ENCODE peak calls at places on chromosomes 16 and 17, in eight cellular contexts. P is AG04450, K is B cell, B is foreskin fibroblast, V is progenitor cell of endocrine pancreas, F is mesothelial cell of epicardium, L is testis, Q is fibroblast of lung. T is an unnamed sample.

GRCh38 chr17:28843810-28844137 is 1.2 kb upstream of the FAM222B start:
- DNase-seq in B (no peak), Q (no peak), F (no peak), V (no peak), K (no peak), P (no peak), L (no peak), T (no peak)

GRCh38 chr16:6206080-6206479 is 1108.5 kb upstream of the EEF2KMT start:
- DNase-seq in K (no peak), Q (no peak), B (no peak), P (no peak), L (no peak), F (no peak), V (no peak), T (no peak)

GRCh38 chr16:28313587-28313986 is 21.3 kb downstream of the SBK1 start:
- DNase-seq in K (no peak), V (no peak), P (no peak), B (no peak), F (no peak), Q (no peak), L (no peak), T (no peak)

GRCh38 chr16:56237451-56237930 is 46.2 kb downstream of the GNAO1 start:
- DNase-seq in F (no peak), B (no peak), V (no peak), Q (peak), P (no peak), K (no peak), L (peak), T (no peak)

GRCh38 chr17:71118039-71118438 is 948.7 kb downstream of the KCNJ2 start:
- DNase-seq in L (no peak), K (no peak), Q (peak), F (no peak), V (no peak), B (peak), P (no peak), T (peak)

GRCh38 chr17:31571124-31571892 is 179.8 kb downstream of the RAB11FIP4 start:
- DNase-seq in B (peak), Q (peak), L (peak), V (no peak), K (no peak), F (no peak), P (peak), T (peak)

GRCh38 chr17:36867716-36868115 is 69.6 kb upstream of the LHX1 start:
- DNase-seq in V (no peak), P (no peak), L (no peak), B (no peak), K (no peak), Q (no peak), F (no peak), T (no peak)

GRCh38 chr16:8474576-8474975 is 115.7 kb downstream of the TMEM114 start:
- DNase-seq in K (no peak), Q (no peak), P (no peak), V (peak), F (no peak), L (no peak), B (no peak), T (no peak)

GRCh38 chr17:45895969-45896793 is 1.8 kb downstream of the MAPT start:
- DNase-seq in L (no peak), K (no peak), Q (no peak), F (no peak), B (no peak), V (no peak), P (no peak), T (peak)

GRCh38 chr16:26569793-26570192 is 496.9 kb upstream of the C16orf82 start:
- DNase-seq in F (no peak), Q (no peak), K (peak), L (peak), P (no peak), V (no peak), B (no peak), T (peak)

GRCh38 chr17:77264617-77265230 is 124.0 kb downstream of the SEC14L1 start:
- DNase-seq in V (no peak), B (no peak), L (no peak), Q (no peak), P (no peak), F (no peak), K (no peak), T (no peak)

GRCh38 chr17:77266213-77266612 is 125.4 kb downstream of the SEC14L1 start:
- DNase-seq in F (no peak), P (no peak), Q (no peak), K (no peak), B (no peak), L (no peak), V (no peak), T (no peak)

GRCh38 chr17:77271421-77271820 is 130.7 kb downstream of the SEC14L1 start:
- DNase-seq in K (no peak), Q (no peak), L (no peak), B (no peak), F (no peak), V (no peak), P (no peak), T (no peak)

GRCh38 chr17:77269696-77270681 is 129.2 kb downstream of the SEC14L1 start:
- DNase-seq in F (no peak), B (no peak), V (no peak), P (no peak), Q (no peak), L (no peak), K (no peak), T (no peak)

DNA sequence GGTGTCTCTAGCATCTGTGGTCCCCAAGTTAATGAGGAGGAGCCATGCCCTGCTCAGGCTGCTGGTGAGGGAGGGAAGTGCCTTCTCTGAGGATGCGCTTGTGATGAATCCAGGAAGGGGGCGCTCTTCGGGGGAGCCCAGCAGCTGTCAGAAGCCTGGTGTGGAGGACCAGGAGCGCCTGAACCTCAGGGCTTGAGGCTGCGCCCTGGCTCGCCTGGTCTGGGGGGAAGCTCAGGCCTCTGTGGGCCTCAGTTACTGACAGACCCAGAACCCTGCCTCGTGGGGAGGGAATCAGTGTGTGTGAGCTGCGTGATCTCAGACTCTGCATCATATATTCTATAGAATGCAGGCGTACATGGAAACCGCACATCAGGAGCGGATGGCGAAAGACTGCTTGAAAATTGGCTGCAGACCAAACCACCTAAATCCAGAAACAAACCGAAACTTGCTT is 126.1 kb downstream of the SEC14L1 start:
- DNase-seq in V (no peak), L (no peak), B (no peak), Q (no peak), K (no peak), P (no peak), F (no peak), T (no peak)
- TF ChIP-seq CTCF in V (no peak), L (no peak), B (peak), Q (peak), K (peak), P (peak), F (no peak), T (peak)

DNA sequence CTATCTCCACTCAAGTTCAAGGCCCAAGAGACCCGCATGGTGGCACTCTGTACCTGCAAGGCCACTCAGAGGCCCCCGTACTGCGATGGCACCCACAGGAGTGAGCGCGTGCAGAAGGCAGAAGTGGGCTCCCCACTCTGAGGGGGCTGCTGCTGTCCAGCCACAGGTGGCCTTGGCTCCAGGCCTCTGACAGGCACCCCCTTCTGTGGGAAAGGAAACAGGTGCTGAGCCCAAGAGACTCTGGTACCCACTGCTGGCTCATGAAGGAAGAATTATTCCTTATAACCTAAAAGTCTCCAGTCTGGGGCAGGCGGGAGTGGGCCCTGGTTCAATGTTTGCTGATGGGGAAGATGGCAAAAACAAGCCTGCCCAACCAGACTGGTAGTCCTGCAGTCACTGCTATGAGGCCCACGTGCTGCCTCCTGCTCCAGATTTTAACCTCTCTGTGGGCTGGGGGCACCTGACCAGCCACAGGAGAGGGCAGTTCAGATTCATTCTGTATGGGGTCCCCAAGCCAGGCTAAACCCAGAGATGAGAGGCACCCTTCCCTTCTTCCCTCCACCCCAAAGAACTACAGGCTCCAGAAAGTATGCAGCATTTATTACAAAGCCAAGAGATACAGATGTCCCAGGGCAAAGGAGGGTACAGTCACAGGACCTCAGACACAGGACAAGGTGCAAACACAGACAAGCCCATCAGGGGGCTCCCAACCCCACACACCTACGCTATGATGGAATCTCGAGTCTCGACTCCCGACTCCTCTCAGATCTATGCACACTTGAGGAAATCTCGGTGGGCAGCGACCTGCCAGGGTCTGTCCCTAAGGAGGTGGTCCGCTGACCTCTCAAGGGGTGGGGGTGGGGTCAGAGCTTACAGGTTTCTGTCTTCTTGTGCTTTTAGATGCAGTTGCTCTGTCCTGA is 3.4 kb downstream of the CISD3 start:
- DNase-seq in L (no peak), K (peak), B (no peak), V (no peak), F (no peak), Q (no peak), P (no peak), T (no peak)
- TF ChIP-seq CTCF in L (no peak), K (peak), B (no peak), V (peak), F (no peak), Q (peak), P (peak), T (peak)

GRCh38 chr17:42613699-42614295 is 4.3 kb downstream of the TUBG1 start:
- DNase-seq in B (no peak), P (no peak), L (no peak), V (no peak), F (no peak), Q (no peak), K (no peak), T (no peak)

GRCh38 chr17:42623732-42624596 is 14.5 kb downstream of the TUBG1 start:
- DNase-seq in Q (peak), B (peak), F (no peak), K (no peak), P (no peak), V (no peak), L (no peak), T (peak)

GRCh38 chr17:42617956-42618431 is 8.5 kb downstream of the TUBG1 start:
- DNase-seq in L (no peak), Q (no peak), P (no peak), K (no peak), F (no peak), V (no peak), B (peak), T (no peak)

DNA sequence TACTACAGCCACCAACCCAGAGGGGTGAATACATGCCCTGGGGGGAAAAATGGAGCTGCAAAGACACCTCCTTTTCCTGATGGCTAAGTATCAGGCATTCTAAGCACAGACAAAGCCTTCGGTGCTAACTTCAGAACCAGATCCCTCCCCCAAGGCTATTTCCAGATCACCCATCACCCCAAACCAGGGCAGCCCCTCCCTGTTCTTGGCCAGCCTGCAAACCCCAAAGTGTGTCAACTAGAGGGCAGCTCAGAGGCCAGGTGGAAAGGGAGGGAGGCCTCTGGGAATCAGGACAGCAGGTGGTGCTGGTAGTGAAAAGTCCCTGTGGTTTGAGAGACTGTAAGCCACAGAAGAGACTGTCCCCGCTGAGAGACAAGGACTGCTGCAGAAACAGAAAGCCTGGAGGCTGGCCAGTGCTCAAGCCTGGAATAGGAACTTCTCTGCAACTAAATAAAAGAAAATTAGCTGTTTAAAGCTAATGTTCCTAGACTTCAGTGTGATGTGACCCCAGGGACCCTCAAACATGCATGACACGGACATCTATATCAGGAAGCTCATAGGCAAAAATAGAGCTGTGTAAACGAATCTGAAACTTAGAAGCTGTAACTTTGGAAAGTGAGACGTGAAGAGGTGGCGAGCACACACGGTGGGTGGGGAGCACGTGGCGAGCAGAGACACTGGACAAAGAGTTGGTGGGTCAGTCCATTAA is 9.1 kb downstream of the TUBG1 start:
- DNase-seq in K (peak), B (peak), P (no peak), L (peak), F (no peak), Q (peak), V (peak), T (peak)
- TF ChIP-seq CTCF in K (no peak), B (no peak), P (no peak), L (no peak), F (no peak), Q (no peak), V (peak), T (peak)

GRCh38 chr17:44738214-44738906 is 20.4 kb upstream of the ADAM11 start:
- DNase-seq in K (no peak), Q (peak), L (no peak), V (no peak), B (peak), F (no peak), P (no peak), T (no peak)

GRCh38 chr17:44734272-44734671 is 24.5 kb upstream of the ADAM11 start:
- DNase-seq in F (no peak), V (no peak), Q (no peak), L (no peak), B (no peak), K (no peak), P (no peak), T (no peak)

GRCh38 chr17:44736551-44737240 is 22.1 kb upstream of the ADAM11 start:
- DNase-seq in L (no peak), F (no peak), Q (no peak), K (no peak), P (no peak), V (no peak), B (no peak), T (no peak)

DNA sequence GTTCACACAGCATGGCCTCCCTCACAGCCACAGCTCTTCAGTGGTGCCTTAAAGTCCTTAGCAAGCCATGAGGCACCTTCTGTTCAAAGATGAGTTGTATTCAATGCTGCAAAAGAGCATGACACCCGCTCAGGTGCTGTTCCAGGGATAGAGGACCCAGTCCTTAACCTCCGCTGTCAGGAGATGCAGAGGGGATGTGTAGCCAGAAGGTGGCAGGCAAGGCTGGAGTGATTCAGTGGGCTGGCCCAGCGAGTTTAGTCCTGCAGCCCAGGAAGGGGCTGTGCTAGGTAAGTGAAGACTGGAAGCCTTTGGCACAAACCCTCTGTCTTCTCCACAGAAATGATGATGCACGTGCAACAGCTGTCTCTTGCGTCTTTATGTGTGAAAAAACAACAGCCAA is 25.0 kb upstream of the ADAM11 start:
- DNase-seq in V (no peak), B (no peak), F (no peak), P (no peak), Q (no peak), L (no peak), K (no peak), T (peak)
- TF ChIP-seq CTCF in V (peak), B (peak), F (no peak), P (peak), Q (peak), L (peak), K (no peak), T (peak)

DNA sequence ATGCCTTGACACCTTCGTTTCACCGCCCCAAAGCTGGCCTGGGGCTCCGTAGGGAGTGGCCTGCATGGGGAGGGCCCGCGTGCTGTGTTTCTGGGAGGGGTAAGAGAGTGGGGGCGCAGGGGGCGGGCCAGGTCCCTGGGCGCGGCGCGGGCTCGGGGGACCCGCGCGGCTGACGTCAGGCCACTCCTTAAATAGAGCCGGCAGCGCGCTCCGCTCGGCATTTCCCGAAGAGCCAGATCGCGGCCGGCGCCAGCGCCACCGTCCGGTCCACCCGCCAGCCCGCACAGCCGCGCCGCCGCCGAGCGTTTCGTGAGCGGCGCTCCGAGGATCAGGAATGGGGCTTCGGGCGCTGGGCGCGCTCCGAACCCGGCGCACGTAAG is at the start of gene HS3ST2:
- DNase-seq in Q (peak), F (no peak), K (peak), B (peak), P (no peak), L (peak), V (peak), T (no peak)
- TF ChIP-seq CTCF in Q (no peak), F (no peak), K (no peak), B (peak), P (no peak), L (peak), V (peak), T (no peak)

GRCh38 chr17:63523256-63523869 is at the start of gene KCNH6:
- DNase-seq in K (no peak), Q (peak), B (no peak), V (no peak), F (no peak), L (no peak), P (no peak), T (no peak)
- TF ChIP-seq CTCF in K (no peak), Q (no peak), B (no peak), V (no peak), F (no peak), L (no peak), P (no peak), T (no peak)

DNA sequence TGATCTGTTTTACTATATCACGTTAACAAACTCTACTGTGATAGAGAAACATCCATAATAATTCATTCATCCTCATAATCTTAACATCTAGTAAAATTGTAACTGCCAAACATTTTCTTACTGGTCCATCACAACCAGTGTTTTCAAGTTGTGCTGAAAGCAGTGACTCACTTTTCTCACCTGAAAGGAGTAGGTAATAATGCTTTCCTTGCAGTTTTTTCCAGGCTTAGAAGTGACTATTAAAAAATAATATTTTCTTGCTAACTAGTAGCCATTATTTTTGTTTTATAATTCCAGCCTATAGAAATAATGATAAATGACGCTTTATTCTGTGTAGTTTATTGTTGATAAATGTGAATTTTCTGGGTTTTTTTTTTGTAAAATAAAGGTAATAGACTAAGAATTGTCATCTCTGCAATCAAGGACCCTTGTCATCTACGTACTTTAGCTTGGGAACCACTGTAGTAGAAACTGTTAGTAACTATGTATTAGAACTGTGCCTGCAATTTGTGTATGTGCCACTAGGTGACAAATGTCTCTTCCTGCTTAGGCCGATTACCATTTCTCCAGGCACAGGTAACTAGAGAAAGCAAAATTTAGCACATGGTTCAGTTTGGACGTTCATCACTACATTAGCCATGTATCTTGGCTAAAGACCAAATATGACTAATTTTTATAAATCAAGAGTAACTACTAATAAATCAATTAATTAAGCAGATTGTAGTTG is 409.4 kb upstream of the ERCC4 start:
- DNase-seq in B (no peak), L (no peak), Q (no peak), F (no peak), V (no peak), K (no peak), P (no peak), T (no peak)
- TF ChIP-seq CTCF in B (no peak), L (peak), Q (no peak), F (peak), V (peak), K (no peak), P (no peak), T (no peak)

T was measured in choroid plexus epithelial cell.